ENCODE peak calls at places on chromosome 3, in ten cellular contexts. F is left ventricle myocardium superior; Q is EH; B is ELR; J is central memory CD4-positive, alpha-beta T cell; H is hepatocyte; X is endothelial cell; O is caudate nucleus; W is fibroblast of lung; T is NT2/D1. I is an unnamed sample.

GRCh38 chr3:160665784-160666526 is 11.0 kb upstream of the ARL14 start:
- DNase-seq in F (no peak), Q (peak), B (peak), J (no peak), H (no peak), X (no peak), O (no peak), W (peak), T (no peak), I (no peak)

GRCh38 chr3:160331127-160331937 is 67.7 kb downstream of the IFT80 start:
- DNase-seq in F (no peak), Q (peak), B (peak), J (no peak), H (peak), X (no peak), O (no peak), W (peak), T (no peak), I (no peak)

GRCh38 chr3:195236076-195236798 is 34.7 kb downstream of the XXYLT1 start:
- DNase-seq in F (no peak), Q (no peak), B (no peak), J (no peak), H (no peak), X (no peak), O (no peak), W (no peak), T (no peak), I (no peak)

GRCh38 chr3:116034797-116035196 is 410.5 kb downstream of the LSAMP start:
- DNase-seq in F (no peak), Q (no peak), B (no peak), J (no peak), H (no peak), X (no peak), O (no peak), W (no peak), T (no peak), I (peak)

GRCh38 chr3:35537265-35537664 is 102.1 kb upstream of the ARPP21 start:
- DNase-seq in F (no peak), Q (no peak), B (no peak), J (no peak), H (no peak), X (no peak), O (no peak), W (peak), T (no peak), I (no peak)

GRCh38 chr3:105907790-105908189 is 39.0 kb upstream of the CBLB start:
- DNase-seq in F (no peak), Q (no peak), B (no peak), J (no peak), H (no peak), X (no peak), O (no peak), W (peak), T (no peak), I (no peak)

GRCh38 chr3:123766195-123767019 is 117.7 kb downstream of the MYLK start:
- DNase-seq in F (no peak), Q (peak), B (no peak), J (no peak), H (no peak), X (no peak), O (no peak), W (peak), T (no peak), I (no peak)

GRCh38 chr3:126777366-126777765 is 73.3 kb downstream of the CHCHD6 start:
- DNase-seq in F (no peak), Q (peak), B (no peak), J (no peak), H (no peak), X (no peak), O (no peak), W (no peak), T (no peak), I (no peak)

GRCh38 chr3:134776518-134776917 is 18.5 kb upstream of the EPHB1 start:
- DNase-seq in F (no peak), Q (no peak), B (no peak), J (no peak), H (no peak), X (no peak), O (no peak), W (no peak), T (no peak), I (no peak)

GRCh38 chr3:37969601-37970100 is 20.9 kb upstream of the VILL start:
- DNase-seq in F (no peak), Q (no peak), B (no peak), J (no peak), H (no peak), X (no peak), O (no peak), W (no peak), T (no peak), I (peak)

GRCh38 chr3:71998995-71999673 is 214.2 kb upstream of the PROK2 start:
- DNase-seq in F (no peak), Q (peak), B (peak), J (no peak), H (no peak), X (no peak), O (no peak), W (peak), T (no peak), I (no peak)

GRCh38 chr3:732326-732928 is 360.4 kb upstream of the CNTN6 start:
- DNase-seq in F (no peak), Q (no peak), B (no peak), J (no peak), H (no peak), X (no peak), O (no peak), W (no peak), T (no peak), I (no peak)

GRCh38 chr3:167941234-167941995 is 154.3 kb downstream of the GOLIM4 start:
- DNase-seq in F (peak), Q (peak), B (peak), J (no peak), H (peak), X (peak), O (no peak), W (peak), T (no peak), I (no peak)

GRCh38 chr3:4977889-4978258 is 1.4 kb upstream of the BHLHE40 start:
- DNase-seq in F (no peak), Q (no peak), B (no peak), J (peak), H (no peak), X (no peak), O (no peak), W (no peak), T (no peak), I (no peak)

GRCh38 chr3:150421799-150422548 is 13.9 kb downstream of the TSC22D2 start:
- DNase-seq in F (no peak), Q (peak), B (peak), J (no peak), H (no peak), X (no peak), O (no peak), W (no peak), T (no peak), I (no peak)

GRCh38 chr3:31307131-31307785 is 225.5 kb upstream of the STT3B start:
- DNase-seq in F (no peak), Q (no peak), B (no peak), J (no peak), H (no peak), X (no peak), O (no peak), W (no peak), T (no peak), I (no peak)

GRCh38 chr3:130866327-130866726 is 27.6 kb upstream of the ATP2C1 start:
- DNase-seq in F (no peak), Q (no peak), B (no peak), J (no peak), H (no peak), X (no peak), O (no peak), W (no peak), T (no peak), I (no peak)

GRCh38 chr3:126552688-126553283 is 5.9 kb downstream of the C3orf22 start:
- DNase-seq in F (no peak), Q (no peak), B (no peak), J (no peak), H (no peak), X (peak), O (no peak), W (no peak), T (no peak), I (peak)

GRCh38 chr3:122533931-122534334 is 19.2 kb upstream of the KPNA1 start:
- DNase-seq in F (no peak), Q (peak), B (peak), J (no peak), H (peak), X (no peak), O (no peak), W (peak), T (no peak), I (no peak)

GRCh38 chr3:32791833-32792232 is 26.0 kb upstream of the TRIM71 start:
- DNase-seq in F (no peak), Q (peak), B (no peak), J (no peak), H (no peak), X (no peak), O (no peak), W (no peak), T (no peak), I (no peak)

GRCh38 chr3:183699238-183699947 is 1.8 kb downstream of the YEATS2 start:
- DNase-seq in F (no peak), Q (no peak), B (peak), J (no peak), H (peak), X (no peak), O (no peak), W (no peak), T (no peak), I (peak)

GRCh38 chr3:137709011-137709601 is 55.0 kb upstream of the SOX14 start:
- DNase-seq in F (no peak), Q (no peak), B (peak), J (no peak), H (peak), X (peak), O (no peak), W (no peak), T (peak), I (no peak)

I was measured in G401.